ENCODE peak calls at places on chromosomes 7 and 10, in six cellular contexts. E is prostate gland, C is C1 segment of cervical spinal cord, V is amniotic stem cell, K is left cardiac atrium, W is NCI-H345. O is an unnamed sample.
A peak's percentile ranks its signal among the peaks of the same experiment; 100 is the strongest.

GRCh38 chr10:4170633-4171314 is 385.8 kb upstream of the KLF6 start:
- DNase-seq in E (no peak), C (no peak), V (no peak), K (no peak), W (no peak), O (peak; percentile 51)

GRCh38 chr7:131305152-131305551 is 22.5 kb upstream of the MKLN1 start:
- DNase-seq in E (no peak), C (no peak), V (no peak), K (no peak), W (no peak), O (no peak)

GRCh38 chr7:69849268-69849667 is 251.0 kb downstream of the AUTS2 start:
- DNase-seq in E (no peak), C (no peak), V (no peak), K (no peak), W (no peak), O (no peak)

GRCh38 chr7:97022451-97023306 is 2.0 kb downstream of the DLX5 start:
- DNase-seq in E (no peak), C (no peak), V (no peak), K (no peak), W (no peak), O (peak; percentile 93)

GRCh38 chr10:44020322-44021111 is 364.4 kb downstream of the CXCL12 start:
- DNase-seq in E (no peak), C (no peak), V (no peak), K (no peak), W (no peak), O (no peak)

GRCh38 chr7:42574693-42575084 is 337.2 kb downstream of the C7orf25 start:
- DNase-seq in E (no peak), C (no peak), V (no peak), K (no peak), W (no peak), O (no peak)

GRCh38 chr7:110317699-110318265 is 773.1 kb upstream of the LRRN3 start:
- DNase-seq in E (no peak), C (no peak), V (no peak), K (no peak), W (no peak), O (no peak)

GRCh38 chr7:148385009-148385682 is 205.4 kb upstream of the C7orf33 start:
- DNase-seq in E (peak; percentile 14), C (peak; percentile 69), V (no peak), K (no peak), W (no peak), O (no peak)

GRCh38 chr7:155466814-155467675 is 9.1 kb downstream of the EN2 start:
- DNase-seq in E (no peak), C (no peak), V (no peak), K (no peak), W (peak; percentile 59), O (peak; percentile 83)

GRCh38 chr10:73088304-73088703 is 8.4 kb downstream of the P4HA1 start:
- DNase-seq in E (no peak), C (no peak), V (no peak), K (no peak), W (no peak), O (no peak)

GRCh38 chr7:7970620-7971307 is 2.2 kb downstream of the GLCCI1 start:
- DNase-seq in E (no peak), C (peak; percentile 18), V (no peak), K (no peak), W (peak; percentile 10), O (peak; percentile 52)

GRCh38 chr7:127409629-127410028 is 17.1 kb upstream of the ZNF800 start:
- DNase-seq in E (no peak), C (no peak), V (no peak), K (no peak), W (no peak), O (peak; percentile 56)

GRCh38 chr7:134995239-134996096 is 9.2 kb downstream of the AGBL3 start:
- DNase-seq in E (no peak), C (no peak), V (no peak), K (no peak), W (no peak), O (no peak)

GRCh38 chr10:27723436-27723835 is 22.2 kb downstream of the MKX start:
- DNase-seq in E (no peak), C (no peak), V (no peak), K (no peak), W (no peak), O (peak; percentile 69)

GRCh38 chr7:136114966-136115762 is 138.0 kb upstream of the MTPN start:
- DNase-seq in E (no peak), C (no peak), V (peak; percentile 24), K (peak; percentile 45), W (no peak), O (peak; percentile 66)

GRCh38 chr7:11343136-11343535 is 369.5 kb downstream of the PHF14 start:
- DNase-seq in E (no peak), C (no peak), V (no peak), K (no peak), W (no peak), O (no peak)

GRCh38 chr10:14873090-14873760 is 5.4 kb upstream of the SUV39H2 start:
- DNase-seq in E (no peak), C (no peak), V (no peak), K (no peak), W (no peak), O (peak; percentile 85)

GRCh38 chr7:137547477-137547876 is 203.9 kb upstream of the PTN start:
- DNase-seq in E (no peak), C (no peak), V (no peak), K (no peak), W (no peak), O (no peak)

GRCh38 chr7:145700488-145700887 is 416.1 kb upstream of the CNTNAP2 start:
- DNase-seq in E (no peak), C (no peak), V (no peak), K (no peak), W (no peak), O (no peak)

GRCh38 chr7:33495207-33495606 is 365.8 kb downstream of the BBS9 start:
- DNase-seq in E (no peak), C (no peak), V (no peak), K (no peak), W (no peak), O (peak; percentile 62)

GRCh38 chr10:80165173-80165572 is 32.6 kb downstream of the PLAC9 start:
- DNase-seq in E (no peak), C (no peak), V (peak; percentile 12), K (no peak), W (no peak), O (peak; percentile 93)

O was measured in osteoblast.